ENCODE peak calls at places on chromosomes 6 and 20, in seven cellular contexts. One of them, this sample, is unnamed.

GRCh38 chr6:111418971-111419693 is 63.9 kb downstream of the REV3L start:
- DNase-seq in colonic mucosa: no peak
- DNase-seq in SJSA1: peak
- DNase-seq in hippocampal formation: no peak
- DNase-seq in A172: peak
- DNase-seq in activated naive CD4-positive, alpha-beta T cell treated with Interleukin-2 at 50 U/mL for 16 hours: no peak
- DNase-seq in NCI-H2107: no peak
- DNase-seq in this sample: no peak

GRCh38 chr20:54481442-54481841 is 6.0 kb downstream of the DOK5 start:
- DNase-seq in colonic mucosa: no peak
- DNase-seq in SJSA1: no peak
- DNase-seq in hippocampal formation: no peak
- DNase-seq in A172: no peak
- DNase-seq in activated naive CD4-positive, alpha-beta T cell treated with Interleukin-2 at 50 U/mL for 16 hours: no peak
- DNase-seq in NCI-H2107: no peak
- DNase-seq in this sample: no peak

GRCh38 chr6:169326067-169326799 is 72.6 kb upstream of the THBS2 start:
- DNase-seq in colonic mucosa: no peak
- DNase-seq in SJSA1: no peak
- DNase-seq in hippocampal formation: no peak
- DNase-seq in A172: peak
- DNase-seq in activated naive CD4-positive, alpha-beta T cell treated with Interleukin-2 at 50 U/mL for 16 hours: no peak
- DNase-seq in NCI-H2107: no peak
- DNase-seq in this sample: no peak

GRCh38 chr6:26284537-26285142 is 80.4 kb upstream of the BTN3A2 start:
- DNase-seq in colonic mucosa: peak
- DNase-seq in SJSA1: peak
- DNase-seq in hippocampal formation: peak
- DNase-seq in A172: peak
- DNase-seq in activated naive CD4-positive, alpha-beta T cell treated with Interleukin-2 at 50 U/mL for 16 hours: peak
- DNase-seq in NCI-H2107: no peak
- DNase-seq in this sample: peak

GRCh38 chr6:141988954-141989705 is 143.6 kb upstream of the GJE1 start:
- DNase-seq in colonic mucosa: no peak
- DNase-seq in SJSA1: peak
- DNase-seq in hippocampal formation: no peak
- DNase-seq in A172: peak
- DNase-seq in activated naive CD4-positive, alpha-beta T cell treated with Interleukin-2 at 50 U/mL for 16 hours: peak
- DNase-seq in NCI-H2107: no peak
- DNase-seq in this sample: no peak

GRCh38 chr6:83948851-83949250 is 84.7 kb upstream of the MRAP2 start:
- DNase-seq in colonic mucosa: no peak
- DNase-seq in SJSA1: no peak
- DNase-seq in hippocampal formation: no peak
- DNase-seq in A172: no peak
- DNase-seq in activated naive CD4-positive, alpha-beta T cell treated with Interleukin-2 at 50 U/mL for 16 hours: no peak
- DNase-seq in NCI-H2107: no peak
- DNase-seq in this sample: no peak

GRCh38 chr20:54219751-54220426 is 12.0 kb downstream of the PFDN4 start:
- DNase-seq in colonic mucosa: no peak
- DNase-seq in SJSA1: peak
- DNase-seq in hippocampal formation: peak
- DNase-seq in A172: peak
- DNase-seq in activated naive CD4-positive, alpha-beta T cell treated with Interleukin-2 at 50 U/mL for 16 hours: no peak
- DNase-seq in NCI-H2107: no peak
- DNase-seq in this sample: no peak

GRCh38 chr20:25011831-25012241 is 19.3 kb upstream of the APMAP start:
- DNase-seq in colonic mucosa: no peak
- DNase-seq in SJSA1: no peak
- DNase-seq in hippocampal formation: no peak
- DNase-seq in A172: no peak
- DNase-seq in activated naive CD4-positive, alpha-beta T cell treated with Interleukin-2 at 50 U/mL for 16 hours: no peak
- DNase-seq in NCI-H2107: no peak
- DNase-seq in this sample: no peak

GRCh38 chr6:143677891-143678737 is at the start of gene PHACTR2:
- DNase-seq in colonic mucosa: peak
- DNase-seq in SJSA1: peak
- DNase-seq in hippocampal formation: peak
- DNase-seq in A172: peak
- DNase-seq in activated naive CD4-positive, alpha-beta T cell treated with Interleukin-2 at 50 U/mL for 16 hours: peak
- DNase-seq in NCI-H2107: no peak
- DNase-seq in this sample: peak

GRCh38 chr6:116191881-116192280 is 62.0 kb downstream of the TSPYL4 start:
- DNase-seq in colonic mucosa: no peak
- DNase-seq in SJSA1: no peak
- DNase-seq in hippocampal formation: no peak
- DNase-seq in A172: no peak
- DNase-seq in activated naive CD4-positive, alpha-beta T cell treated with Interleukin-2 at 50 U/mL for 16 hours: no peak
- DNase-seq in NCI-H2107: no peak
- DNase-seq in this sample: no peak

GRCh38 chr6:132713355-132714134 is at the start of gene VNN1:
- DNase-seq in colonic mucosa: peak
- DNase-seq in SJSA1: no peak
- DNase-seq in hippocampal formation: peak
- DNase-seq in A172: no peak
- DNase-seq in activated naive CD4-positive, alpha-beta T cell treated with Interleukin-2 at 50 U/mL for 16 hours: no peak
- DNase-seq in NCI-H2107: no peak
- DNase-seq in this sample: no peak

GRCh38 chr6:151330130-151330715 is 61.1 kb downstream of the ZBTB2 start:
- DNase-seq in colonic mucosa: no peak
- DNase-seq in SJSA1: peak
- DNase-seq in hippocampal formation: no peak
- DNase-seq in A172: peak
- DNase-seq in activated naive CD4-positive, alpha-beta T cell treated with Interleukin-2 at 50 U/mL for 16 hours: no peak
- DNase-seq in NCI-H2107: no peak
- DNase-seq in this sample: no peak

GRCh38 chr20:57131077-57131476 is 135.4 kb downstream of the BMP7 start:
- DNase-seq in colonic mucosa: no peak
- DNase-seq in SJSA1: no peak
- DNase-seq in hippocampal formation: no peak
- DNase-seq in A172: no peak
- DNase-seq in activated naive CD4-positive, alpha-beta T cell treated with Interleukin-2 at 50 U/mL for 16 hours: no peak
- DNase-seq in NCI-H2107: no peak
- DNase-seq in this sample: no peak

GRCh38 chr6:77340331-77340730 is 123.0 kb downstream of the HTR1B start:
- DNase-seq in colonic mucosa: no peak
- DNase-seq in SJSA1: no peak
- DNase-seq in hippocampal formation: no peak
- DNase-seq in A172: no peak
- DNase-seq in activated naive CD4-positive, alpha-beta T cell treated with Interleukin-2 at 50 U/mL for 16 hours: no peak
- DNase-seq in NCI-H2107: no peak
- DNase-seq in this sample: no peak

GRCh38 chr20:60038400-60038799 is 80.2 kb downstream of the CDH26 start:
- DNase-seq in colonic mucosa: no peak
- DNase-seq in SJSA1: no peak
- DNase-seq in hippocampal formation: no peak
- DNase-seq in A172: no peak
- DNase-seq in activated naive CD4-positive, alpha-beta T cell treated with Interleukin-2 at 50 U/mL for 16 hours: no peak
- DNase-seq in NCI-H2107: no peak
- DNase-seq in this sample: no peak

This sample was measured in left ventricle myocardium superior.